ENCODE peak calls at places on chromosome 2, in nine cellular contexts. S is NCI-H1105; Q is stimulated activated CD8-positive, alpha-beta memory T cell treated with anti-CD3 and anti-CD28 coated beads, Interleukin-2, amount 100 ng/mL, for 1 hour; O is NCI-H187; M is naive thymus-derived CD4-positive, alpha-beta T cell; A is MM.1S; V is H9; R is H7; I is NCI-H1436. C is an unnamed sample.

GRCh38 chr2:170504820-170505145 is 210.4 kb upstream of the SP5 start:
- DNase-seq in S (no peak), Q (no peak), O (no peak), M (no peak), A (no peak), V (no peak), R (no peak), I (no peak), C (no peak)

GRCh38 chr2:188788621-188789020 is 185.6 kb upstream of the COL3A1 start:
- DNase-seq in S (no peak), Q (no peak), O (no peak), M (no peak), A (no peak), V (no peak), R (no peak), I (no peak), C (no peak)

GRCh38 chr2:40199758-40200157 is 252.1 kb downstream of the SLC8A1 start:
- DNase-seq in S (no peak), Q (no peak), O (no peak), M (no peak), A (no peak), V (no peak), R (no peak), I (no peak), C (no peak)

GRCh38 chr2:144515425-144515693 is 4.6 kb downstream of the ZEB2 start:
- DNase-seq in S (no peak), Q (no peak), O (no peak), M (no peak), A (no peak), V (no peak), R (no peak), I (no peak), C (no peak)

GRCh38 chr2:85584857-85585780 is 888 bp downstream of the VAMP5 start:
- DNase-seq in S (no peak), Q (no peak), O (no peak), M (peak; percentile 26), A (no peak), V (no peak), R (no peak), I (no peak), C (peak; percentile 50)

GRCh38 chr2:98548920-98549818 is 59.1 kb downstream of the COA5 start:
- DNase-seq in S (no peak), Q (no peak), O (no peak), M (no peak), A (no peak), V (no peak), R (no peak), I (no peak), C (peak; percentile 69)

GRCh38 chr2:122758967-122759366 is 1003.5 kb downstream of the TSN start:
- DNase-seq in S (no peak), Q (no peak), O (no peak), M (no peak), A (peak; percentile 25), V (no peak), R (no peak), I (no peak), C (peak; percentile 13)

GRCh38 chr2:209671280-209671679 is 100.4 kb upstream of the UNC80 start:
- DNase-seq in S (peak; percentile 45), Q (no peak), O (no peak), M (no peak), A (no peak), V (no peak), R (no peak), I (peak; percentile 59), C (no peak)

GRCh38 chr2:217555075-217555876 is 447.5 kb downstream of the TNS1 start:
- DNase-seq in S (no peak), Q (no peak), O (no peak), M (no peak), A (no peak), V (peak; percentile 72), R (peak; percentile 16), I (no peak), C (no peak)

GRCh38 chr2:29075894-29076700 is 1.8 kb upstream of the PCARE start:
- DNase-seq in S (no peak), Q (no peak), O (no peak), M (no peak), A (no peak), V (no peak), R (no peak), I (no peak), C (peak; percentile 14)

GRCh38 chr2:160362018-160362417 is 131.6 kb downstream of the RBMS1 start:
- DNase-seq in S (no peak), Q (no peak), O (no peak), M (no peak), A (no peak), V (no peak), R (no peak), I (no peak), C (no peak)

GRCh38 chr2:54589340-54590215 is 133.5 kb downstream of the SPTBN1 start:
- DNase-seq in S (no peak), Q (no peak), O (no peak), M (peak; percentile 58), A (no peak), V (no peak), R (no peak), I (no peak), C (peak; percentile 68)

GRCh38 chr2:69634197-69634821 is 9.2 kb downstream of the AAK1 start:
- DNase-seq in S (no peak), Q (no peak), O (no peak), M (no peak), A (no peak), V (no peak), R (no peak), I (no peak), C (no peak)

GRCh38 chr2:33903237-33903636 is 304.1 kb upstream of the FAM98A start:
- DNase-seq in S (no peak), Q (no peak), O (no peak), M (no peak), A (no peak), V (no peak), R (no peak), I (no peak), C (no peak)

GRCh38 chr2:196677404-196677803 is 37.9 kb downstream of the CCDC150 start:
- DNase-seq in S (no peak), Q (no peak), O (no peak), M (no peak), A (no peak), V (no peak), R (no peak), I (no peak), C (no peak)

GRCh38 chr2:241148239-241148638 is 1.0 kb downstream of the PASK start:
- DNase-seq in S (no peak), Q (no peak), O (no peak), M (no peak), A (no peak), V (no peak), R (no peak), I (no peak), C (peak; percentile 31)

GRCh38 chr2:12987246-12987645 is 270.5 kb downstream of the TRIB2 start:
- DNase-seq in S (no peak), Q (no peak), O (no peak), M (no peak), A (no peak), V (no peak), R (no peak), I (no peak), C (no peak)

GRCh38 chr2:10972683-10973433 is 61.1 kb downstream of the KCNF1 start:
- DNase-seq in S (no peak), Q (no peak), O (no peak), M (no peak), A (no peak), V (no peak), R (peak; percentile 62), I (no peak), C (no peak)

GRCh38 chr2:920573-920972 is 30.1 kb upstream of the SNTG2 start:
- DNase-seq in S (no peak), Q (no peak), O (no peak), M (no peak), A (no peak), V (no peak), R (no peak), I (no peak), C (no peak)

GRCh38 chr2:176525058-176525457 is 255.8 kb downstream of the MTX2 start:
- DNase-seq in S (no peak), Q (no peak), O (no peak), M (no peak), A (no peak), V (no peak), R (no peak), I (no peak), C (no peak)

GRCh38 chr2:174577967-174578589 is 19.5 kb downstream of the WIPF1 start:
- DNase-seq in S (no peak), Q (no peak), O (no peak), M (peak; percentile 69), A (peak; percentile 61), V (no peak), R (peak; percentile 35), I (no peak), C (peak; percentile 72)

GRCh38 chr2:79638410-79638809 is 125.6 kb downstream of the CTNNA2 start:
- DNase-seq in S (peak; percentile 11), Q (no peak), O (no peak), M (no peak), A (no peak), V (no peak), R (no peak), I (no peak), C (no peak)

GRCh38 chr2:63827749-63828148 is 13.9 kb upstream of the UGP2 start:
- DNase-seq in S (no peak), Q (no peak), O (no peak), M (no peak), A (peak; percentile 88), V (no peak), R (no peak), I (no peak), C (peak; percentile 15)

GRCh38 chr2:88613921-88614320 is 13.3 kb downstream of the EIF2AK3 start:
- DNase-seq in S (no peak), Q (no peak), O (no peak), M (no peak), A (no peak), V (no peak), R (no peak), I (no peak), C (no peak)

GRCh38 chr2:140624188-140624587 is 1506.6 kb downstream of the LRP1B start:
- DNase-seq in S (no peak), Q (no peak), O (no peak), M (no peak), A (no peak), V (no peak), R (no peak), I (no peak), C (no peak)

GRCh38 chr2:28277466-28277865 is 115.2 kb upstream of the FOSL2 start:
- DNase-seq in S (no peak), Q (no peak), O (peak; percentile 74), M (no peak), A (no peak), V (no peak), R (no peak), I (peak; percentile 57), C (no peak)

GRCh38 chr2:150971910-150972309 is 289.8 kb downstream of the RBM43 start:
- DNase-seq in S (no peak), Q (no peak), O (no peak), M (no peak), A (no peak), V (no peak), R (no peak), I (no peak), C (no peak)

GRCh38 chr2:234496835-234497591 is at the start of gene ARL4C:
- DNase-seq in S (peak; percentile 61), Q (peak; percentile 50), O (no peak), M (peak; percentile 69), A (no peak), V (peak; percentile 81), R (peak; percentile 97), I (peak; percentile 67), C (peak; percentile 61)

GRCh38 chr2:6791682-6792081 is 74.0 kb downstream of the CMPK2 start:
- DNase-seq in S (no peak), Q (no peak), O (no peak), M (no peak), A (no peak), V (peak; percentile 69), R (peak; percentile 65), I (no peak), C (no peak)

GRCh38 chr2:168912466-168913170 is 11.5 kb downstream of the G6PC2 start:
- DNase-seq in S (peak; percentile 42), Q (no peak), O (no peak), M (no peak), A (no peak), V (peak; percentile 64), R (peak; percentile 70), I (no peak), C (no peak)

GRCh38 chr2:182018218-182018617 is 32.6 kb downstream of the PPP1R1C start:
- DNase-seq in S (no peak), Q (no peak), O (no peak), M (no peak), A (no peak), V (no peak), R (no peak), I (no peak), C (no peak)